ENCODE peak calls at places on chromosomes 11 and 22, in five cellular contexts. One of them, this sample, is unnamed.

GRCh38 chr11:29405305-29405704 is 611.5 kb downstream of the KCNA4 start:
- DNase-seq in uterus: no peak
- DNase-seq in psoas muscle: no peak
- DNase-seq in fibroblast of the aortic adventitia: no peak
- DNase-seq in dorsolateral prefrontal cortex: no peak
- DNase-seq in this sample: no peak

GRCh38 chr22:48444320-48445112 is 1383.2 kb downstream of the BRD1 start:
- DNase-seq in uterus: no peak
- DNase-seq in psoas muscle: no peak
- DNase-seq in fibroblast of the aortic adventitia: no peak
- DNase-seq in dorsolateral prefrontal cortex: no peak
- DNase-seq in this sample: no peak

GRCh38 chr11:1227551-1228182 is 4.8 kb downstream of the MUC5B start:
- DNase-seq in uterus: no peak
- DNase-seq in psoas muscle: peak
- DNase-seq in fibroblast of the aortic adventitia: no peak
- DNase-seq in dorsolateral prefrontal cortex: peak
- DNase-seq in this sample: no peak

GRCh38 chr11:10584071-10584501 is 15.6 kb upstream of the LYVE1 start:
- DNase-seq in uterus: peak
- DNase-seq in psoas muscle: no peak
- DNase-seq in fibroblast of the aortic adventitia: peak
- DNase-seq in dorsolateral prefrontal cortex: no peak
- DNase-seq in this sample: no peak

GRCh38 chr11:122103366-122103765 is 12.6 kb downstream of the BLID start:
- DNase-seq in uterus: no peak
- DNase-seq in psoas muscle: no peak
- DNase-seq in fibroblast of the aortic adventitia: peak
- DNase-seq in dorsolateral prefrontal cortex: no peak
- DNase-seq in this sample: no peak

GRCh38 chr11:59247535-59248227 is 35.0 kb upstream of the MPEG1 start:
- DNase-seq in uterus: no peak
- DNase-seq in psoas muscle: peak
- DNase-seq in fibroblast of the aortic adventitia: peak
- DNase-seq in dorsolateral prefrontal cortex: no peak
- DNase-seq in this sample: no peak

GRCh38 chr22:45051946-45052345 is 42.1 kb upstream of the PHF21B start:
- DNase-seq in uterus: no peak
- DNase-seq in psoas muscle: no peak
- DNase-seq in fibroblast of the aortic adventitia: no peak
- DNase-seq in dorsolateral prefrontal cortex: no peak
- DNase-seq in this sample: no peak

GRCh38 chr11:95576149-95576851 is 213.3 kb downstream of the FAM76B start:
- DNase-seq in uterus: no peak
- DNase-seq in psoas muscle: no peak
- DNase-seq in fibroblast of the aortic adventitia: no peak
- DNase-seq in dorsolateral prefrontal cortex: no peak
- DNase-seq in this sample: no peak

GRCh38 chr11:1390603-1391164 is 950 bp downstream of the BRSK2 start:
- DNase-seq in uterus: no peak
- DNase-seq in psoas muscle: peak
- DNase-seq in fibroblast of the aortic adventitia: no peak
- DNase-seq in dorsolateral prefrontal cortex: no peak
- DNase-seq in this sample: no peak

GRCh38 chr11:27698872-27699241 is 1.4 kb downstream of the BDNF start:
- DNase-seq in uterus: peak
- DNase-seq in psoas muscle: peak
- DNase-seq in fibroblast of the aortic adventitia: peak
- DNase-seq in dorsolateral prefrontal cortex: peak
- DNase-seq in this sample: no peak

GRCh38 chr11:61685611-61685955 is 5.4 kb downstream of the DAGLA start:
- DNase-seq in uterus: no peak
- DNase-seq in psoas muscle: no peak
- DNase-seq in fibroblast of the aortic adventitia: no peak
- DNase-seq in dorsolateral prefrontal cortex: no peak
- DNase-seq in this sample: no peak

GRCh38 chr11:57276169-57276854 is 39.3 kb upstream of the APLNR start:
- DNase-seq in uterus: no peak
- DNase-seq in psoas muscle: no peak
- DNase-seq in fibroblast of the aortic adventitia: no peak
- DNase-seq in dorsolateral prefrontal cortex: no peak
- DNase-seq in this sample: no peak

GRCh38 chr22:43928418-43929307 is 5.1 kb downstream of the PNPLA3 start:
- DNase-seq in uterus: no peak
- DNase-seq in psoas muscle: no peak
- DNase-seq in fibroblast of the aortic adventitia: no peak
- DNase-seq in dorsolateral prefrontal cortex: no peak
- DNase-seq in this sample: no peak

GRCh38 chr11:107688322-107688918 is 23.4 kb downstream of the SLN start:
- DNase-seq in uterus: no peak
- DNase-seq in psoas muscle: no peak
- DNase-seq in fibroblast of the aortic adventitia: peak
- DNase-seq in dorsolateral prefrontal cortex: no peak
- DNase-seq in this sample: no peak

GRCh38 chr11:12219732-12220131 is 109.3 kb downstream of the MICAL2 start:
- DNase-seq in uterus: no peak
- DNase-seq in psoas muscle: no peak
- DNase-seq in fibroblast of the aortic adventitia: peak
- DNase-seq in dorsolateral prefrontal cortex: no peak
- DNase-seq in this sample: no peak

GRCh38 chr22:49103314-49104052 is 724.2 kb downstream of the BRD1 start:
- DNase-seq in uterus: no peak
- DNase-seq in psoas muscle: no peak
- DNase-seq in fibroblast of the aortic adventitia: no peak
- DNase-seq in dorsolateral prefrontal cortex: no peak
- DNase-seq in this sample: no peak

GRCh38 chr11:83222499-83222898 is 29.0 kb downstream of the ANKRD42 start:
- DNase-seq in uterus: no peak
- DNase-seq in psoas muscle: no peak
- DNase-seq in fibroblast of the aortic adventitia: no peak
- DNase-seq in dorsolateral prefrontal cortex: no peak
- DNase-seq in this sample: no peak

GRCh38 chr11:83223457-83223856 is 29.9 kb downstream of the ANKRD42 start:
- DNase-seq in uterus: no peak
- DNase-seq in psoas muscle: no peak
- DNase-seq in fibroblast of the aortic adventitia: no peak
- DNase-seq in dorsolateral prefrontal cortex: no peak
- DNase-seq in this sample: no peak

GRCh38 chr11:83221694-83222093 is 28.2 kb downstream of the ANKRD42 start:
- DNase-seq in uterus: no peak
- DNase-seq in psoas muscle: no peak
- DNase-seq in fibroblast of the aortic adventitia: no peak
- DNase-seq in dorsolateral prefrontal cortex: no peak
- DNase-seq in this sample: no peak

GRCh38 chr11:83220279-83220678 is 26.8 kb downstream of the ANKRD42 start:
- DNase-seq in uterus: no peak
- DNase-seq in psoas muscle: no peak
- DNase-seq in fibroblast of the aortic adventitia: no peak
- DNase-seq in dorsolateral prefrontal cortex: no peak
- DNase-seq in this sample: no peak

DNA sequence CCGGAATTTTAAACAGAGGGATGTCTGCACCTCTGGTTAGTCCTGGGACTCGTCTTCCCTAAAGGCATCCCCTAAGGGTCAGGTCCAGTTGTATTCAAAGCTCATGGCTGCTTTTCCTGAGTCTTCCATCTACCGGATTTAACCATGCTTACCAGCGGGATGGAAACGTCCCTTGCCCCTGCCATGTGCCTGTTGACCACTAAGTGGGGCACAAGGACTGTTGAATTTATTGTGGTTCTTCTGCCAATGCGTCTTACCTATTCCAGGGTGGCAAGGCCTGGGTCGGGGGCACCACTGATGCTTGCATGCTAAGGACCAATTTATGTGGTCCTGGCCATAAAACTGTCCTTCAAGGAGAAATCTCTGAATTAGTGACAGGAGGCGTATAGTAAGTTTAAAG is 25.6 kb downstream of the ANKRD42 start:
- DNase-seq in uterus: no peak
- DNase-seq in psoas muscle: no peak
- DNase-seq in fibroblast of the aortic adventitia: no peak
- DNase-seq in dorsolateral prefrontal cortex: no peak
- DNase-seq in this sample: no peak
- TF ChIP-seq CTCF in uterus: no peak
- TF ChIP-seq CTCF in psoas muscle: peak
- TF ChIP-seq CTCF in fibroblast of the aortic adventitia: peak
- TF ChIP-seq CTCF in dorsolateral prefrontal cortex: no peak
- TF ChIP-seq CTCF in this sample: peak

GRCh38 chr22:21012446-21013407 is 2.2 kb upstream of the P2RX6 start:
- DNase-seq in uterus: no peak
- DNase-seq in psoas muscle: no peak
- DNase-seq in fibroblast of the aortic adventitia: no peak
- DNase-seq in dorsolateral prefrontal cortex: no peak
- DNase-seq in this sample: no peak

GRCh38 chr22:21013742-21014201 is 1.2 kb upstream of the P2RX6 start:
- DNase-seq in uterus: no peak
- DNase-seq in psoas muscle: no peak
- DNase-seq in fibroblast of the aortic adventitia: no peak
- DNase-seq in dorsolateral prefrontal cortex: no peak
- DNase-seq in this sample: no peak

GRCh38 chr22:21014202-21015050 is 539 bp upstream of the P2RX6 start:
- DNase-seq in uterus: peak
- DNase-seq in psoas muscle: peak
- DNase-seq in fibroblast of the aortic adventitia: peak
- DNase-seq in dorsolateral prefrontal cortex: peak
- DNase-seq in this sample: no peak

GRCh38 chr22:21016644-21017420 is 1.9 kb downstream of the P2RX6 start:
- DNase-seq in uterus: no peak
- DNase-seq in psoas muscle: no peak
- DNase-seq in fibroblast of the aortic adventitia: no peak
- DNase-seq in dorsolateral prefrontal cortex: no peak
- DNase-seq in this sample: no peak

DNA sequence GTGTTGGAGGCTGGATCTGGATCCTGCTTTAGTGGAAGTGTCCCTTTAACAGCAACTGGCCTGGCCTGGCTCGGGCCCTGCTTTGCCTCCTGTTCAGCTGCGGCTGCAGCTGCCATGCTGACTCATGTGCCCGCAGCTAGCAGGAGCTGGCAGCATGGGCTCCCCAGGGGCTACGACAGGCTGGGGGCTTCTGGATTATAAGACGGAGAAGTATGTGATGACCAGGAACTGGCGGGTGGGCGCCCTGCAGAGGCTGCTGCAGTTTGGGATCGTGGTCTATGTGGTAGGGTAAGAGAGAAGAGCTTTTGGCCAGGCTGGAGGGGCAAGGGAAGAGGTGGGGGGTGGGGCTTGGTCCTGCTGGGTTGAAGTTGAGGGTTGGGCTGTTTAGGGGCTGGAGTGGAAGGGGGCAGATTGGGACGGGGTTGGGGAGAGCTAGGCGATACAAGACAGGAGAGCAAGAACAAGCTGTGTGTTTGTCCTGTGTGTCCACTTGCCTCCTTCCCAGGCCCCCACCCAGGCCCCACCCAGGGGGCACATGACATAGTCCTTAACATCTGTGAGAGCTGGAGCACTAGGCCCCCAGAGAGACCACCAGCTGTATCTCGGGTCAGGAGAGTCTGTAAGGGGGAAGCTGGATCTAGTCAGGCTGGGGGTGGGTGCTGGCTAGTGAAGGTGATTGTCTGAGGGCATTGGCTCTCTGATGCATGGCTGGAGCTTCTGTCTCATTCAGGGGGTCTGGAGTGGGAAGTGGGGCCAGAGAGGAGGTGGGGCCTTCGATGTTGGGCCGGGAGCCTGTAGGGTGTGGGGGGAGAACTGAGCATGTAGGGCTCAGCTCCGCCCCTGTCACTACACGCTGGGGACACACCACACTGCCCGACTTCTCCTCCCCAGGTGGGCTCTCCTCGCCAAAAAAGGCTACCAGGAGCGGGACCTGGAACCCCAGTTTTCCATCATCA is at the start of gene P2RX6:
- DNase-seq in uterus: no peak
- DNase-seq in psoas muscle: peak
- DNase-seq in fibroblast of the aortic adventitia: no peak
- DNase-seq in dorsolateral prefrontal cortex: no peak
- DNase-seq in this sample: no peak
- H3K4me3 ChIP-seq in uterus: peak
- H3K4me3 ChIP-seq in psoas muscle: peak
- H3K4me3 ChIP-seq in fibroblast of the aortic adventitia: peak
- H3K4me3 ChIP-seq in dorsolateral prefrontal cortex: peak
- H3K4me3 ChIP-seq in this sample: peak

GRCh38 chr11:135074397-135074998 is 662.5 kb upstream of the B3GAT1 start:
- DNase-seq in uterus: no peak
- DNase-seq in psoas muscle: no peak
- DNase-seq in fibroblast of the aortic adventitia: no peak
- DNase-seq in dorsolateral prefrontal cortex: no peak
- DNase-seq in this sample: no peak
- TF ChIP-seq CTCF in uterus: no peak
- TF ChIP-seq CTCF in psoas muscle: no peak
- TF ChIP-seq CTCF in fibroblast of the aortic adventitia: no peak
- TF ChIP-seq CTCF in dorsolateral prefrontal cortex: no peak
- TF ChIP-seq CTCF in this sample: peak

GRCh38 chr11:120563698-120564572 is 52.4 kb downstream of the GRIK4 start:
- DNase-seq in uterus: no peak
- DNase-seq in psoas muscle: peak
- DNase-seq in fibroblast of the aortic adventitia: no peak
- DNase-seq in dorsolateral prefrontal cortex: peak
- DNase-seq in this sample: no peak
- H3K4me3 ChIP-seq in uterus: peak
- H3K4me3 ChIP-seq in psoas muscle: peak
- H3K4me3 ChIP-seq in fibroblast of the aortic adventitia: no peak
- H3K4me3 ChIP-seq in dorsolateral prefrontal cortex: peak
- H3K4me3 ChIP-seq in this sample: peak

DNA sequence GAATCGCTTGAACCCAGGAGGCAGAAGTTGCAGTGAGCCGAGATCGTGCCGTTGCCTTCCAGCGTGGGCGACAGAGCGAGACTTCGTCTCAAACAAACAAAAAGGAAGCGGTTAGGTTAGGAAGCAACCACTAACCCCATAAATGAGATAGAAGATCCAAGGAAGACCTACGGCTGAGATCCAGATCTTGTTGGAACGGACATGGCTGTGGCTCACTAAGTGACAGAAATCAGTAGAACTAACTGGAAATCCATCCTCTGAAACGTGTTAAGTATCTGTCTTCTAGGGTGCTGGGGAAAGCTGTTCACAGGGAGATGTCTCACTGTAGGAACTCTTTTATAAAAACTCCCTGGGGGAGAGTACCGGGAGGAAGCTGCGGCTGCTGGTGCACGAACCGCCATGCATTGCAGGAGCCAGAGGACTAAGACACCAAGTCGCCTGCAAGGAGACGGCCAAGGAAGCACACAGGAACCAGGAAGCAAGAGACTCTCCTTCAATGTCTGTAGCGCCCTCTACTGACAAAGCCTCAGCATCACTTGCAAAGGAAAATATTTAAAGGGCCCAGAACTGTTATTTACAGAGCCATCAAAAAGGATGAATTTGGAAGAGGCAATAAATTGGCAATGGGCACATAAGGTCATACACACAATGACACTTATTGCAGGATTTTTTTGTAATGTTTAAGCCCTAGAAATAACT is 16.9 kb upstream of the SPTY2D1 start:
- DNase-seq in uterus: no peak
- DNase-seq in psoas muscle: no peak
- DNase-seq in fibroblast of the aortic adventitia: peak
- DNase-seq in dorsolateral prefrontal cortex: no peak
- DNase-seq in this sample: no peak
- TF ChIP-seq CTCF in uterus: peak
- TF ChIP-seq CTCF in psoas muscle: peak
- TF ChIP-seq CTCF in fibroblast of the aortic adventitia: peak
- TF ChIP-seq CTCF in dorsolateral prefrontal cortex: no peak
- TF ChIP-seq CTCF in this sample: peak

GRCh38 chr11:68311155-68312116 is 955 bp upstream of the LRP5 start:
- DNase-seq in uterus: no peak
- DNase-seq in psoas muscle: no peak
- DNase-seq in fibroblast of the aortic adventitia: no peak
- DNase-seq in dorsolateral prefrontal cortex: no peak
- DNase-seq in this sample: no peak
- H3K4me3 ChIP-seq in uterus: peak
- H3K4me3 ChIP-seq in psoas muscle: peak
- H3K4me3 ChIP-seq in fibroblast of the aortic adventitia: no peak
- H3K4me3 ChIP-seq in dorsolateral prefrontal cortex: peak
- H3K4me3 ChIP-seq in this sample: peak

This sample was measured in epithelial cell of proximal tubule.